ENCODE peak calls at places on chromosomes 12 and 14, in ten cellular contexts. X is tibial artery, N is BE2C, A is heart left ventricle, U is PC-9, D is endodermal cell, Q is A549, T is uterus, C is A673, F is cardiac muscle cell. Z is an unnamed sample. For H3K4me1, the result is how much of the 10 kb centered on the place peaks cover.

GRCh38 chr12:48973992-48974673 is 2.6 kb upstream of the WNT10B start:
- DNase-seq in T (no peak), Q (no peak), A (peak), N (peak), U (no peak), C (no peak), D (peak), X (peak), F (peak), Z (no peak)

GRCh38 chr14:51581017-51581881 is 70.5 kb upstream of the FRMD6 start:
- DNase-seq in A (no peak), F (peak), Q (no peak), N (no peak), T (no peak), X (no peak), D (no peak), U (no peak), C (no peak), Z (no peak)

GRCh38 chr12:80714055-80714454 is 2.7 kb upstream of the MYF5 start:
- DNase-seq in U (no peak), Q (no peak), N (no peak), X (no peak), C (no peak), F (peak), D (peak), T (no peak), A (no peak), Z (no peak)

GRCh38 chr12:108193922-108194321 is 64.8 kb downstream of the WSCD2 start:
- DNase-seq in X (no peak), U (no peak), D (peak), Q (peak), T (peak), A (no peak), C (peak), N (peak), F (peak), Z (no peak)

GRCh38 chr12:22625671-22626251 is 790 bp downstream of the ETNK1 start:
- DNase-seq in T (no peak), A (no peak), D (peak), X (peak), C (peak), N (peak), Q (peak), U (peak), F (peak), Z (peak)

GRCh38 chr12:38282886-38283285 is 33.7 kb upstream of the ALG10B start:
- DNase-seq in T (no peak), N (no peak), X (no peak), D (no peak), F (no peak), A (no peak), Q (no peak), C (peak), U (peak), Z (no peak)

GRCh38 chr12:254912-255311 is 7.7 kb downstream of the SLC6A13 start:
- DNase-seq in N (no peak), U (no peak), A (no peak), X (no peak), Q (no peak), C (no peak), T (no peak), D (no peak), F (no peak), Z (no peak)

GRCh38 chr12:120215766-120216735 is 15.1 kb upstream of the RPLP0 start:
- DNase-seq in C (no peak), U (no peak), X (no peak), T (no peak), F (no peak), N (no peak), A (no peak), Q (no peak), D (no peak), Z (no peak)

GRCh38 chr14:54353694-54354093 is 43.1 kb upstream of the CDKN3 start:
- DNase-seq in N (no peak), A (no peak), D (no peak), U (no peak), Q (no peak), X (no peak), T (no peak), F (no peak), C (no peak), Z (no peak)

GRCh38 chr14:71803539-71804260 is 128.5 kb upstream of the RGS6 start:
- DNase-seq in Q (peak), F (peak), N (no peak), D (no peak), A (no peak), U (peak), X (no peak), C (no peak), T (no peak), Z (no peak)

GRCh38 chr14:56324831-56325230 is 206.6 kb downstream of the PELI2 start:
- DNase-seq in A (no peak), U (no peak), Q (no peak), C (no peak), F (no peak), X (no peak), N (no peak), D (no peak), T (no peak), Z (no peak)

GRCh38 chr14:51491776-51492175 is 159.9 kb upstream of the FRMD6 start:
- DNase-seq in D (no peak), Q (no peak), X (no peak), A (no peak), U (no peak), N (no peak), F (no peak), T (no peak), C (no peak), Z (no peak)

GRCh38 chr12:93441111-93441616 is 583 bp downstream of the UBE2N start:
- DNase-seq in A (peak), X (no peak), C (peak), Q (peak), N (no peak), T (peak), D (no peak), U (peak), F (peak), Z (no peak)

DNA sequence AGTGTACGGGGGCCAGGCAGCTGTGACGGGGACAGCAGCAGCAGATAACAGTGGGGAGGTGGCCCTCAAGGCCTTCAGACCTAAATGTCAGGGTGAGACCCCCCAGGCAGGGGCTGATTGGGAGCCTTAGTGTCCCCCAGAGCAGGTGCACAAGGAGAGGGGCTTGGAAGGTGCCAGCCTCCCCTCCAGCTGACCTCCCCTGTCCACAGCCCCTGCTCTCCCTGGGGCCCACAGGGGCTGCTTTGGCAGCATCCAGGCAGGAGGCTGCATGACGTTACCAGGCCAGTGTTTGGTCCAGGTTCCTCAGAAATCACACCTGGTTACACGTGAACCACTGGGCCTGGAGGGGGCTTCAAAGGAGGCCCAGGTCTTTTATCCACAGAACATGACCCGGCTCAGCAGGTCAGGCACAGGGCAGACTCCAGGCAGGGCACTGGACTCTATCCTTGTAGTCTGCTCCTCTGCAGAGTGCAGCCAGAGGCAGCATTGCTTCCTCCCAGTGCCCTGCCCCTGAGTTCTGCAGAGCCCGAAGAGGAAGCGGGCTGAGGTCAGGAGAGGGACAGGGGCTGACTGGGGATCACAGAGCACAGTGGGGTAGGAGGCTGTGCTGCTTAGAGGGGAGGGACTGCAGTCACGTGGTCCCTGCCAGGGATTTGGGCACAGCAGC is 2.6 kb upstream of the TRMT61A start:
- DNase-seq in N (no peak), U (no peak), X (no peak), Q (no peak), T (no peak), A (no peak), C (no peak), D (no peak), F (no peak), Z (peak)
- H3K4me1 ChIP-seq in N (under half), U (under half), X (under half), Q (half or more), T (under half), A (half or more), C (under half), D (under half), F (under half), Z (under half)

DNA sequence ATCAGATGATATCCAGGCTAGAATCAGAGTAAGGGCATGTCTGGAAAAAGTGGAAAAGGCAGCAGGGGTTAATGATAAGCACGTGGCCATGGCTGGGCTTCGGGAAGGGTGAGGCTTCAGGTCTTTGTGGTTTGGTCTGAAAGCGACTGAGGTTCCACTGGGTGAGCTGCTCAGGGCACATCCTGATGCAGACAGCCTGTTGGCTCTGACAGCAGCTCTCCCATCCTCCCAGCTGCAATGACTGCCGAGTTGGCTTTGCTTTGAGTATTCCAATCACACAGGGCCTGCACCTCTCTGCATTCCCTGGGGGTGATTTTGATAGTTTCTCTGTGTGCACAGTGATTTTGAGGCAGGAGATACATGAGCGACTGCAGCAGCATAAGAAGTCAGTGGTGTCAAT is 390.7 kb downstream of the APAF1 start:
- DNase-seq in C (no peak), N (no peak), U (no peak), A (no peak), T (no peak), D (no peak), Q (no peak), X (no peak), F (no peak), Z (no peak)
- TF ChIP-seq CTCF in C (no peak), N (no peak), U (no peak), A (no peak), T (no peak), D (no peak), Q (no peak), X (no peak), F (no peak), Z (no peak)

DNA sequence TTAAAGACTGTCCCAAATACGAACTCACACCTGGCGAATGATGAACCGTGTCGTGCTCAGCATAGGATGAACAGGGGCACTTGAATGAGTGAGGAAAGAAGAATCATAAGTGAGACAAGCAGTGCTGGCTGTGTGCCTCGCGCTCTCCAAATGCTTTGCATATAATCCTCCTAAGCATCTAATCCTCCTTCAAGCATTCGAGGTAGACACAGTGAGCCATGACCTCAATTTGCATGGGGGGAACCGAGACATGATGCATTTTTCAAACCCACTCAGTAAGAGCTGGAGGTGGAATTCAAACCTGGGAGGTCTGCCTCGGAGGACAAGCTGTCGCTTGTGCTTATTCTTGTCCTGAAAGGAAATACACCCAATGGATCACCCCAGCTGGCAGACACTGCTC is 274.1 kb downstream of the SLC15A4 start:
- DNase-seq in U (no peak), D (no peak), F (no peak), X (no peak), A (no peak), T (no peak), C (no peak), N (no peak), Q (no peak), Z (no peak)
- H3K4me1 ChIP-seq in U (under half), D (under half), F (under half), X (under half), A (under half), T (under half), C (under half), N (under half), Q (under half), Z (under half)

GRCh38 chr14:89243286-89243685 is 173.7 kb downstream of the FOXN3 start:
- DNase-seq in U (no peak), D (no peak), A (no peak), Q (no peak), F (no peak), N (no peak), X (no peak), T (no peak), C (no peak), Z (peak)

GRCh38 chr14:89241265-89241664 is 175.8 kb downstream of the FOXN3 start:
- DNase-seq in T (no peak), Q (no peak), D (no peak), U (no peak), N (no peak), F (no peak), A (no peak), C (no peak), X (no peak), Z (no peak)

GRCh38 chr14:89243765-89244164 is 173.3 kb downstream of the FOXN3 start:
- DNase-seq in C (no peak), A (no peak), N (no peak), U (no peak), T (no peak), Q (no peak), X (no peak), D (no peak), F (no peak), Z (no peak)

GRCh38 chr14:89242871-89243270 is 174.2 kb downstream of the FOXN3 start:
- DNase-seq in A (no peak), Q (no peak), U (no peak), F (no peak), T (no peak), D (peak), X (no peak), N (no peak), C (peak), Z (no peak)

DNA sequence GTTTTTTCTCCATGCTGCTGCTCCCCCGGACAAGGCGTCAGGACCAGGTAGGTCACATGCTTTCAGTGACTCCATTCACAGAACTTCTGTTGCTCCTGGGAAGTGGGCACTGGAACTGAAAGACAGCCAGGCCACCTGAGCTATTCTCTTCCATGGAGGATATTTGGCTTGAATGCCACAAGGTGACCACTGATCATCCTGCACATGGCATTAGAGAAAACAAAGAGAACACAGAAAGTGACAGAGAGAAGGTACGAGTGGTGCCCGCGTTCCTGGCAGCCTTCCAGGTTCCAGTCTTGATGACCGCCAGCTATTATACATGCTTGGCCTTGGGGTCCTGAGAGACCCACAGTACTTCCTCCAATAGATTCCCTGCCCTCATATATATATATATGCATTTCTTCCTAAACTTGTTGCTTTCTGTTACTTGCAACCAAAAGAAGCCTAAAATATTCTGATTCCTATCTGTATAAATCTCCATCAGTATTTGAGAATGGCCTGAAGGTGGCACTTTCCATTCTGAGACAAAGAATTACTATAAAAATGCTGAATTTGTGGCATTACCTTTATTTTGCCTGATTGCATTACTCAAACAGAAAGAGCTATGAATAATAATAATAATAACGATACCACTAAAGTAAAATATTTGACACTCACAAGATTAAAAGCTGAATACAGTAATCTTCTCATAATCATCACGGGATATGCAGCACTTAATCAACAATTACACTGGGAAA is 174.9 kb downstream of the FOXN3 start:
- DNase-seq in T (no peak), U (no peak), A (no peak), N (no peak), F (no peak), X (no peak), C (peak), Q (no peak), D (no peak), Z (peak)
- TF ChIP-seq CTCF in T (no peak), U (no peak), A (no peak), N (no peak), F (no peak), X (no peak), C (peak), Q (no peak), D (peak), Z (no peak)

GRCh38 chr12:57896437-57897201 is 44.7 kb upstream of the ATP23 start:
- DNase-seq in T (peak), U (peak), Q (peak), F (peak), A (peak), X (peak), N (peak), C (peak), D (peak), Z (no peak)
- H3K4me1 ChIP-seq in T (under half), U (half or more), Q (half or more), F (under half), A (half or more), X (under half), N (under half), C (half or more), D (under half), Z (half or more)

GRCh38 chr12:12645485-12645884 is 33.8 kb downstream of the CREBL2 start:
- DNase-seq in N (peak), F (peak), C (peak), A (no peak), U (no peak), X (no peak), Q (no peak), D (peak), T (no peak), Z (no peak)
- TF ChIP-seq CTCF in N (peak), F (peak), C (peak), A (peak), U (peak), X (peak), Q (no peak), D (peak), T (peak), Z (peak)

GRCh38 chr12:124392271-124392990 is 97.5 kb downstream of the RFLNA start:
- DNase-seq in F (no peak), U (peak), Q (peak), X (peak), A (no peak), N (peak), C (peak), T (no peak), D (peak), Z (no peak)
- H3K4me1 ChIP-seq in F (under half), U (half or more), Q (half or more), X (under half), A (half or more), N (half or more), C (under half), T (half or more), D (under half), Z (under half)